ENCODE peak calls at places on chromosomes 6 and 20, in nine cellular contexts. C is H54; J is posterior cingulate gyrus; N is stimulated activated CD8-positive, alpha-beta memory T cell treated with anti-CD3 and anti-CD28 coated beads, Interleukin-12 subunit alpha, Interleukin-12 subunit beta, amount 100 ng/mL, for 4 hours; P is CD8-positive, alpha-beta memory T cell; I is GDM1; V is HTR-8/SVneo; W is astrocyte of the spinal cord; K is psoas muscle. L is an unnamed sample.

GRCh38 chr20:31633339-31633914 is 4.3 kb upstream of the COX4I2 start:
- DNase-seq in C (no peak), J (no peak), N (no peak), P (no peak), I (no peak), V (no peak), W (no peak), K (no peak), L (no peak)

GRCh38 chr6:151670116-151670515 is 137.4 kb upstream of the ESR1 start:
- DNase-seq in C (no peak), J (no peak), N (no peak), P (no peak), I (no peak), V (no peak), W (no peak), K (no peak), L (no peak)

GRCh38 chr20:4797275-4797674 is 75.6 kb downstream of the PRND start:
- DNase-seq in C (no peak), J (no peak), N (no peak), P (no peak), I (no peak), V (no peak), W (no peak), K (no peak), L (no peak)

GRCh38 chr20:50673146-50673830 is 18.1 kb downstream of the RIPOR3 start:
- DNase-seq in C (no peak), J (no peak), N (no peak), P (no peak), I (no peak), V (no peak), W (no peak), K (no peak), L (peak; percentile 34)

GRCh38 chr20:34375977-34376430 is 12.9 kb downstream of the ITCH start:
- DNase-seq in C (no peak), J (no peak), N (no peak), P (no peak), I (no peak), V (no peak), W (no peak), K (no peak), L (no peak)

GRCh38 chr6:160523223-160523622 is 140.9 kb downstream of the LPA start:
- DNase-seq in C (no peak), J (no peak), N (no peak), P (no peak), I (no peak), V (no peak), W (no peak), K (no peak), L (no peak)

GRCh38 chr6:168290095-168290494 is 29.5 kb downstream of the DACT2 start:
- DNase-seq in C (no peak), J (no peak), N (no peak), P (no peak), I (no peak), V (no peak), W (no peak), K (no peak), L (no peak)

GRCh38 chr20:1876975-1877603 is 18.1 kb upstream of the SIRPA start:
- DNase-seq in C (peak; percentile 82), J (no peak), N (no peak), P (no peak), I (no peak), V (peak; percentile 84), W (no peak), K (no peak), L (no peak)

GRCh38 chr6:121645100-121645745 is 209.8 kb downstream of the GJA1 start:
- DNase-seq in C (no peak), J (no peak), N (no peak), P (no peak), I (peak; percentile 77), V (no peak), W (peak; percentile 75), K (no peak), L (no peak)

GRCh38 chr6:42099340-42100028 is 42.9 kb downstream of the C6orf132 start:
- DNase-seq in C (peak; percentile 77), J (no peak), N (no peak), P (no peak), I (no peak), V (peak; percentile 55), W (peak; percentile 64), K (no peak), L (peak; percentile 36)

GRCh38 chr6:27601668-27602254 is 128.9 kb upstream of the ZNF184 start:
- DNase-seq in C (no peak), J (no peak), N (no peak), P (no peak), I (peak; percentile 29), V (no peak), W (no peak), K (no peak), L (no peak)

GRCh38 chr6:69796081-69796626 is 656 bp downstream of the LMBRD1 start:
- DNase-seq in C (no peak), J (peak; percentile 76), N (no peak), P (peak; percentile 79), I (peak; percentile 4), V (peak; percentile 9), W (peak; percentile 46), K (no peak), L (no peak)

GRCh38 chr6:113719545-113719944 is 137.6 kb upstream of the MARCKS start:
- DNase-seq in C (no peak), J (no peak), N (no peak), P (no peak), I (no peak), V (no peak), W (peak; percentile 13), K (no peak), L (no peak)

GRCh38 chr20:38164624-38165088 is 414 bp downstream of the TGM2 start:
- DNase-seq in C (no peak), J (peak; percentile 67), N (no peak), P (no peak), I (no peak), V (no peak), W (no peak), K (no peak), L (no peak)

GRCh38 chr6:7726416-7727149 is 684 bp downstream of the BMP6 start:
- DNase-seq in C (no peak), J (no peak), N (no peak), P (no peak), I (no peak), V (no peak), W (no peak), K (peak; percentile 15), L (peak; percentile 24)

GRCh38 chr6:103983000-103983399 is 876.7 kb downstream of the HACE1 start:
- DNase-seq in C (no peak), J (no peak), N (no peak), P (no peak), I (no peak), V (no peak), W (no peak), K (no peak), L (no peak)

GRCh38 chr20:3340443-3340842 is 67.0 kb downstream of the DNAAF9 start:
- DNase-seq in C (no peak), J (no peak), N (no peak), P (no peak), I (no peak), V (no peak), W (no peak), K (peak; percentile 60), L (peak; percentile 84)

GRCh38 chr6:74671558-74672025 is 534.3 kb downstream of the COL12A1 start:
- DNase-seq in C (no peak), J (no peak), N (no peak), P (no peak), I (no peak), V (no peak), W (peak; percentile 96), K (no peak), L (no peak)

GRCh38 chr6:150451767-150452641 is 83.2 kb downstream of the IYD start:
- DNase-seq in C (no peak), J (no peak), N (no peak), P (no peak), I (no peak), V (no peak), W (no peak), K (no peak), L (no peak)

GRCh38 chr6:35294308-35294945 is 3.2 kb upstream of the DEF6 start:
- DNase-seq in C (peak; percentile 24), J (peak; percentile 91), N (no peak), P (peak; percentile 67), I (no peak), V (peak; percentile 54), W (peak; percentile 33), K (peak; percentile 24), L (no peak)

GRCh38 chr20:61120595-61121515 is 131.2 kb upstream of the CDH4 start:
- DNase-seq in C (no peak), J (peak; percentile 82), N (no peak), P (no peak), I (peak; percentile 7), V (no peak), W (peak; percentile 51), K (no peak), L (no peak)

GRCh38 chr20:19423892-19424620 is 211.6 kb downstream of the SLC24A3 start:
- DNase-seq in C (no peak), J (no peak), N (no peak), P (no peak), I (peak; percentile 35), V (no peak), W (no peak), K (no peak), L (no peak)

GRCh38 chr6:170092826-170093225 is 198.1 kb downstream of the DLL1 start:
- DNase-seq in C (no peak), J (peak; percentile 49), N (no peak), P (no peak), I (no peak), V (no peak), W (no peak), K (no peak), L (no peak)

GRCh38 chr6:42702200-42702599 is 20.2 kb downstream of the PRPH2 start:
- DNase-seq in C (peak; percentile 50), J (no peak), N (no peak), P (no peak), I (no peak), V (peak; percentile 77), W (no peak), K (no peak), L (no peak)

GRCh38 chr20:37525810-37526209 is 1.9 kb downstream of the BLCAP start:
- DNase-seq in C (no peak), J (no peak), N (no peak), P (no peak), I (no peak), V (no peak), W (no peak), K (no peak), L (no peak)

GRCh38 chr6:106866875-106867658 is 107.5 kb downstream of the CD24 start:
- DNase-seq in C (no peak), J (no peak), N (no peak), P (no peak), I (no peak), V (no peak), W (no peak), K (no peak), L (no peak)

GRCh38 chr6:83511901-83512681 is at the start of gene PRSS35:
- DNase-seq in C (peak; percentile 47), J (peak; percentile 82), N (no peak), P (no peak), I (no peak), V (peak; percentile 59), W (peak; percentile 56), K (peak; percentile 36), L (peak; percentile 59)

GRCh38 chr6:130655586-130655985 is 171.6 kb upstream of the SMLR1 start:
- DNase-seq in C (no peak), J (no peak), N (no peak), P (no peak), I (no peak), V (no peak), W (no peak), K (no peak), L (no peak)

GRCh38 chr6:14316911-14317535 is 199.5 kb downstream of the CD83 start:
- DNase-seq in C (no peak), J (no peak), N (no peak), P (no peak), I (peak; percentile 28), V (peak; percentile 14), W (no peak), K (no peak), L (no peak)

GRCh38 chr6:130535242-130535641 is 169.4 kb downstream of the TMEM200A start:
- DNase-seq in C (no peak), J (no peak), N (no peak), P (no peak), I (no peak), V (no peak), W (no peak), K (no peak), L (no peak)

GRCh38 chr20:35929301-35929700 is 25.0 kb downstream of the SCAND1 start:
- DNase-seq in C (no peak), J (no peak), N (no peak), P (no peak), I (no peak), V (no peak), W (no peak), K (no peak), L (no peak)